ENCODE peak calls at places on chromosome 10, in four cellular contexts. N, P, O and A are unnamed samples.

GRCh38 chr10:132589015-132589414 is 51.4 kb downstream of the INPP5A start:
- DNase-seq in O (no peak), P (no peak), N (no peak), A (no peak)

GRCh38 chr10:78515037-78515872 is 481.6 kb downstream of the RPS24 start:
- DNase-seq in O (peak), P (no peak), N (no peak), A (no peak)

GRCh38 chr10:17506859-17507471 is 52.6 kb upstream of the ST8SIA6 start:
- DNase-seq in O (no peak), N (no peak), P (no peak), A (no peak)

GRCh38 chr10:133083422-133084100 is 4.2 kb upstream of the ADGRA1 start:
- DNase-seq in P (no peak), O (no peak), N (peak), A (no peak)

GRCh38 chr10:125824736-125825135 is 1.4 kb downstream of the BCCIP start:
- DNase-seq in N (no peak), P (no peak), O (peak), A (no peak)

GRCh38 chr10:66996996-66997395 is 71.2 kb downstream of the LRRTM3 start:
- DNase-seq in P (no peak), N (no peak), O (no peak), A (no peak)

GRCh38 chr10:119028900-119029612 is 458 bp upstream of the NANOS1 start:
- DNase-seq in P (peak), N (peak), O (peak), A (peak)

GRCh38 chr10:124591123-124591495 is 129.5 kb downstream of the LHPP start:
- DNase-seq in O (no peak), N (peak), P (no peak), A (no peak)

GRCh38 chr10:131001438-131001837 is 310.1 kb downstream of the TCERG1L start:
- DNase-seq in P (no peak), O (no peak), N (no peak), A (no peak)

GRCh38 chr10:124117511-124117785 is 24.1 kb upstream of the CHST15 start:
- DNase-seq in N (no peak), P (no peak), O (no peak), A (no peak)

GRCh38 chr10:87845624-87846377 is 17.5 kb downstream of the KLLN start:
- DNase-seq in N (no peak), P (peak), O (no peak), A (no peak)

GRCh38 chr10:102523250-102524029 is 19.7 kb downstream of the SUFU start:
- DNase-seq in N (no peak), O (no peak), P (peak), A (no peak)

GRCh38 chr10:17873946-17874345 is 64.8 kb downstream of the MRC1 start:
- DNase-seq in O (no peak), N (no peak), P (no peak), A (no peak)

GRCh38 chr10:88544140-88544870 is 38.8 kb downstream of the RNLS start:
- DNase-seq in O (no peak), N (no peak), P (no peak), A (peak)

GRCh38 chr10:23081156-23081833 is 14.1 kb upstream of the MSRB2 start:
- DNase-seq in P (no peak), N (no peak), O (no peak), A (no peak)

GRCh38 chr10:79097021-79097695 is 28.4 kb downstream of the ZMIZ1 start:
- DNase-seq in O (no peak), P (no peak), N (no peak), A (no peak)

GRCh38 chr10:71131508-71132088 is 80.8 kb upstream of the UNC5B start:
- DNase-seq in P (no peak), O (no peak), N (no peak), A (peak)

GRCh38 chr10:23157691-23158369 is 34.3 kb upstream of the PTF1A start:
- DNase-seq in P (no peak), O (peak), N (no peak), A (peak)

GRCh38 chr10:98382691-98383101 is 32.3 kb downstream of the PYROXD2 start:
- DNase-seq in P (no peak), O (no peak), N (no peak), A (no peak)

GRCh38 chr10:114260366-114260765 is 21.3 kb downstream of the VWA2 start:
- DNase-seq in N (no peak), O (no peak), P (no peak), A (no peak)

GRCh38 chr10:72597897-72598296 is 28.0 kb downstream of the MICU1 start:
- DNase-seq in O (no peak), P (no peak), N (no peak), A (peak)

GRCh38 chr10:23965123-23965522 is 243.8 kb upstream of the KIAA1217 start:
- DNase-seq in P (no peak), N (no peak), O (no peak), A (no peak)

GRCh38 chr10:62527019-62527827 is 153.1 kb downstream of the ZNF365 start:
- DNase-seq in P (no peak), O (no peak), N (no peak), A (no peak)

GRCh38 chr10:22615819-22616499 is 98.4 kb downstream of the PIP4K2A start:
- DNase-seq in O (no peak), N (no peak), P (no peak), A (peak)

GRCh38 chr10:17657116-17657500 is 13.2 kb downstream of the STAM start:
- DNase-seq in N (no peak), O (no peak), P (no peak), A (no peak)

GRCh38 chr10:115167716-115168115 is 74.6 kb downstream of the ATRNL1 start:
- DNase-seq in O (no peak), N (no peak), P (no peak), A (no peak)

GRCh38 chr10:43323245-43323644 is 48.2 kb upstream of the FXYD4 start:
- DNase-seq in O (no peak), P (no peak), N (no peak), A (no peak)

DNA sequence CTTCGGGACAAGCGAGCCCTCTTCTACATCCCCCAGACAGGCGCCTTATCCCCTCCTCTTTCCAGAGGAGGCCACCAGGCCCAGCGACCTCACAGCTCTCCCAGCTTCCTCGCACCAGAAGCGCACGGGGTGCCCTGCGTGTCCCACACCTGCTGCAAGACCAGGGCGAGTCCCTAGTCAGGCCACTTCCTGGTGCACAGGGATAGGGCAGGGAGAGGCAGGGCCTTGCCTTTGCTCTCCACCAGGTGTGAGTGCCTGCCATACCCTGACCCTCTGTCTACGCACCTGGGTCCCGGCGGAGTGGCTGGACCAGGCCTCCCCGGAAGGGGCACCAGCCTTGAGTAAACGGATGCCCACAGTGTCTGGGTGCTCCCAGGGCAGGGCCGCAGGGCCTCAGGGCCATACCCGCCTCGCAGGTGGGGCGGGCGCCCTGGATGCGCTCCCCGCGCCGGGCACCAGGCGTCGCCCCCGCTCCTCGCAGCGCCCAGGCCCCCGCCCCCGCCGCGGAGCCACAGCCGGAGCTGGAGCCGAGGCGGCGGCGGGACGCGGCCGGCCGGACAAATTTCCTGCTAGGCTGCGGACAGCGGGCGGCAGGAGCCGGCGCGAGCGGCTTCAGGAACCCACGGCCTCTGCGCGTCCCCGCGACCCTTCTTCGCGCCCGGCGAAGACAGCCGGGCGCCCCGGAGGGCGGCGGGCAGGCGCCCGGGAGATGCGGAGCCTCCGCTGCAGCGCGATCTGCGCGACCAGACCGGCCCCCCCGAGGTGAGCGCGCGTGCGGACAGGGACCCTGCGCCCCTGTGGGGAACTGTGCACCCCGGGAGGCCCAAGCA is at the start of gene PTPRE:
- DNase-seq in O (peak), N (peak), P (no peak), A (peak)
- TF ChIP-seq CTCF in O (peak), N (peak), P (no peak), A (peak)

DNA sequence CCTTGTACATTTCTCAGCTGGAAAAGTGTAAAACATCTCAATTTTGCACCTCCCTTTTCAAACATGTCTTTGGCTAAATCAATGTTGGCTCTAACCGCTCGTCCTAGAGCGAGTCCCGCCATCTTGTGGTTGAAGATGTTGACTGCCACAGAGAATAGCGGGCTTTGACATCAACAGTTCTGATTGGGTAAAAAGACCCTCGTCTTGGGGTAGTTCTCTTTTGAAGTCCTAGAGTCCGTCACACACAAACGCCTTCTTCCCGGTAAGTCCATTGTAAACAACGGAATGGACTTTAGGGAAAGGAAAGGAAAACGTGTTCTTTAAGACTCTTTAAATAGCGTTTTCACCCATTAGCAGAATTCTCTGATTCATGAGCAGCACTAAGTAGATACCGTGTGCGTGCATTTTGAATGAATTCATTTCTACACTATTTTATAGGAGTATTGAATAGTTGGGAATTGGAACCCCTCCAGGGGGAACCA is 454 bp upstream of the RPP30 start:
- DNase-seq in N (peak), P (peak), O (peak), A (peak)
- TF ChIP-seq CTCF in N (peak), P (peak), O (peak), A (peak)

DNA sequence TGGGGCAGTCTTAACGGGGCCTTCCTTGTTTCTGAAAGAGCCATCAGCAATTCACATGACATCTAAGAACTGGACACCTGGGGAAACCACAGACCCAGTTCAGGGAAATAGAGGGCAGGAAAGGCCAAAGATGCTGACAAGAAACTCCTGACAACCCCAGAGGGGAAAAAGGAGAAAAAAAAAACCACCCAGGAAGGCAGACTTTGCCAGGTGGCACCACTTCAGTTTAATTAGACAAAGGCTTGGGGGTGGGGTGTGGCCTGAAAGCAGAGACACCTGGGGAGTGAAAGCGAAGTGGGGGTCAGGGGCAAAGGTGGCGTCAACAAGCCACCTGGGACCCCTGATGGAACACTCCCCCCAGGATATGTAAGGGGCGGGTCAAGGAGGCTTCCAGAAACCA is 53.6 kb downstream of the RAB11FIP2 start:
- DNase-seq in O (no peak), P (no peak), N (no peak), A (no peak)
- TF ChIP-seq CTCF in O (no peak), P (no peak), N (no peak), A (no peak)

GRCh38 chr10:122879339-122880273 is at the start of gene FAM24B:
- DNase-seq in N (peak), O (peak), P (peak), A (peak)
- TF ChIP-seq CTCF in N (no peak), O (no peak), P (no peak), A (no peak)

GRCh38 chr10:60733189-60733815 is 45.0 kb upstream of the CDK1 start:
- DNase-seq in P (no peak), N (peak), O (peak), A (peak)
- TF ChIP-seq CTCF in P (no peak), N (peak), O (peak), A (no peak)

GRCh38 chr10:111034598-111035310 is 42.1 kb upstream of the ADRA2A start:
- DNase-seq in P (no peak), O (no peak), N (no peak), A (no peak)

GRCh38 chr10:111035542-111035941 is 41.3 kb upstream of the ADRA2A start:
- DNase-seq in N (no peak), O (no peak), P (no peak), A (no peak)

GRCh38 chr10:111039522-111039921 is 37.3 kb upstream of the ADRA2A start:
- DNase-seq in N (no peak), O (no peak), P (no peak), A (no peak)

GRCh38 chr10:111037868-111038267 is 39.0 kb upstream of the ADRA2A start:
- DNase-seq in P (no peak), N (no peak), O (no peak), A (no peak)
- TF ChIP-seq CTCF in P (peak), N (peak), O (peak), A (no peak)

DNA sequence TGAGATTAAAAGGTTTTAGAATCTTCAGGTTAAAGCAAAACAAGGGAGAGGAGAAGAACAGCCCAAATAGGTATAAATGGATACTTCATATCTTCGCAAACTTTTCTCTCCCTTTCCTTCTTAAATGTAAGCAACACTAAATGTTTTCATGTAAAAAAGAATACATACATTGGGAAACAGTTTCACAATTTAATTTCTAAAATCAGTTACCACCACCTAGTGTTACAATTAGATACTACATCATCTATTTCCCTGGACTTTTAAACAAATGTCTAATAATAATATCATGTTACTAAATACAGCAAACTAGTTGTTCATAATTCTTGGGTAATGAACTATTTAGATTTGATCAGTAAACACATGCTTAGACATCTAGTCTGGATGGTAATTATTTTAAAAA is 35.8 kb downstream of the MINDY3 start:
- DNase-seq in O (no peak), N (no peak), P (no peak), A (no peak)
- TF ChIP-seq CTCF in O (peak), N (peak), P (peak), A (peak)